ENCODE peak calls at places on chromosomes 1 and 21, in eight cellular contexts. One of them, this sample, is unnamed.

GRCh38 chr1:109148838-109149555 is 35.1 kb downstream of the ELAPOR1 start:
- DNase-seq in transverse colon: no peak
- DNase-seq in right lobe of liver: no peak
- DNase-seq in tibial nerve: no peak
- DNase-seq in HCT116: no peak
- DNase-seq in GM23248: peak; percentile 34
- DNase-seq in fibroblast of lung: no peak
- DNase-seq in sigmoid colon: no peak
- DNase-seq in this sample: no peak

GRCh38 chr21:37098756-37099155 is 25.7 kb downstream of the TTC3 start:
- DNase-seq in transverse colon: no peak
- DNase-seq in right lobe of liver: no peak
- DNase-seq in tibial nerve: no peak
- DNase-seq in HCT116: no peak
- DNase-seq in GM23248: no peak
- DNase-seq in fibroblast of lung: no peak
- DNase-seq in sigmoid colon: no peak
- DNase-seq in this sample: no peak

GRCh38 chr21:42496839-42497202 is 797 bp upstream of the RSPH1 start:
- DNase-seq in transverse colon: no peak
- DNase-seq in right lobe of liver: no peak
- DNase-seq in tibial nerve: no peak
- DNase-seq in HCT116: no peak
- DNase-seq in GM23248: peak; percentile 26
- DNase-seq in fibroblast of lung: peak; percentile 11
- DNase-seq in sigmoid colon: peak; percentile 77
- DNase-seq in this sample: no peak

GRCh38 chr1:99855914-99856450 is 5.8 kb downstream of the AGL start:
- DNase-seq in transverse colon: no peak
- DNase-seq in right lobe of liver: no peak
- DNase-seq in tibial nerve: no peak
- DNase-seq in HCT116: no peak
- DNase-seq in GM23248: peak; percentile 44
- DNase-seq in fibroblast of lung: no peak
- DNase-seq in sigmoid colon: no peak
- DNase-seq in this sample: no peak

GRCh38 chr21:42737969-42738590 is 84.7 kb downstream of the PDE9A start:
- DNase-seq in transverse colon: peak; percentile 78
- DNase-seq in right lobe of liver: peak; percentile 88
- DNase-seq in tibial nerve: no peak
- DNase-seq in HCT116: no peak
- DNase-seq in GM23248: no peak
- DNase-seq in fibroblast of lung: peak; percentile 45
- DNase-seq in sigmoid colon: peak; percentile 88
- DNase-seq in this sample: no peak

GRCh38 chr1:178037510-178038253 is 56.2 kb upstream of the RASAL2 start:
- DNase-seq in transverse colon: peak; percentile 88
- DNase-seq in right lobe of liver: peak; percentile 94
- DNase-seq in tibial nerve: peak; percentile 44
- DNase-seq in HCT116: peak; percentile 40
- DNase-seq in GM23248: peak; percentile 92
- DNase-seq in fibroblast of lung: peak; percentile 81
- DNase-seq in sigmoid colon: peak; percentile 92
- DNase-seq in this sample: peak; percentile 56

GRCh38 chr1:226952121-226952441 is 12.0 kb downstream of the COQ8A start:
- DNase-seq in transverse colon: no peak
- DNase-seq in right lobe of liver: no peak
- DNase-seq in tibial nerve: no peak
- DNase-seq in HCT116: no peak
- DNase-seq in GM23248: no peak
- DNase-seq in fibroblast of lung: no peak
- DNase-seq in sigmoid colon: no peak
- DNase-seq in this sample: no peak

GRCh38 chr1:43933386-43934278 is at the start of gene ARTN:
- DNase-seq in transverse colon: peak; percentile 63
- DNase-seq in right lobe of liver: peak; percentile 43
- DNase-seq in tibial nerve: no peak
- DNase-seq in HCT116: no peak
- DNase-seq in GM23248: peak; percentile 66
- DNase-seq in fibroblast of lung: no peak
- DNase-seq in sigmoid colon: no peak
- DNase-seq in this sample: no peak

GRCh38 chr1:205472737-205473565 is 17.1 kb upstream of the BLACAT1 start:
- DNase-seq in transverse colon: no peak
- DNase-seq in right lobe of liver: no peak
- DNase-seq in tibial nerve: no peak
- DNase-seq in HCT116: no peak
- DNase-seq in GM23248: no peak
- DNase-seq in fibroblast of lung: no peak
- DNase-seq in sigmoid colon: no peak
- DNase-seq in this sample: no peak

GRCh38 chr1:41493117-41493536 is 8.6 kb upstream of the EDN2 start:
- DNase-seq in transverse colon: no peak
- DNase-seq in right lobe of liver: no peak
- DNase-seq in tibial nerve: no peak
- DNase-seq in HCT116: peak; percentile 59
- DNase-seq in GM23248: peak; percentile 94
- DNase-seq in fibroblast of lung: peak; percentile 95
- DNase-seq in sigmoid colon: no peak
- DNase-seq in this sample: peak; percentile 93

GRCh38 chr1:24415910-24416665 is 486 bp downstream of the NIPAL3 start:
- DNase-seq in transverse colon: no peak
- DNase-seq in right lobe of liver: no peak
- DNase-seq in tibial nerve: no peak
- DNase-seq in HCT116: no peak
- DNase-seq in GM23248: peak; percentile 60
- DNase-seq in fibroblast of lung: no peak
- DNase-seq in sigmoid colon: no peak
- DNase-seq in this sample: no peak

GRCh38 chr1:109975718-109976117 is 8.8 kb upstream of the AHCYL1 start:
- DNase-seq in transverse colon: no peak
- DNase-seq in right lobe of liver: no peak
- DNase-seq in tibial nerve: no peak
- DNase-seq in HCT116: no peak
- DNase-seq in GM23248: peak; percentile 87
- DNase-seq in fibroblast of lung: peak; percentile 86
- DNase-seq in sigmoid colon: no peak
- DNase-seq in this sample: peak; percentile 56

GRCh38 chr1:10969267-10969970 is 43.0 kb upstream of the TARDBP start:
- DNase-seq in transverse colon: no peak
- DNase-seq in right lobe of liver: no peak
- DNase-seq in tibial nerve: no peak
- DNase-seq in HCT116: no peak
- DNase-seq in GM23248: no peak
- DNase-seq in fibroblast of lung: no peak
- DNase-seq in sigmoid colon: no peak
- DNase-seq in this sample: no peak

GRCh38 chr1:12052997-12053686 is 10.0 kb upstream of the TNFRSF8 start:
- DNase-seq in transverse colon: no peak
- DNase-seq in right lobe of liver: no peak
- DNase-seq in tibial nerve: no peak
- DNase-seq in HCT116: no peak
- DNase-seq in GM23248: no peak
- DNase-seq in fibroblast of lung: no peak
- DNase-seq in sigmoid colon: peak; percentile 80
- DNase-seq in this sample: no peak

GRCh38 chr1:177966199-177966598 is 3.7 kb downstream of the SEC16B start:
- DNase-seq in transverse colon: no peak
- DNase-seq in right lobe of liver: no peak
- DNase-seq in tibial nerve: no peak
- DNase-seq in HCT116: no peak
- DNase-seq in GM23248: peak; percentile 40
- DNase-seq in fibroblast of lung: no peak
- DNase-seq in sigmoid colon: no peak
- DNase-seq in this sample: no peak

GRCh38 chr1:92301021-92301420 is 2.2 kb downstream of the RPAP2 start:
- DNase-seq in transverse colon: no peak
- DNase-seq in right lobe of liver: no peak
- DNase-seq in tibial nerve: no peak
- DNase-seq in HCT116: no peak
- DNase-seq in GM23248: no peak
- DNase-seq in fibroblast of lung: no peak
- DNase-seq in sigmoid colon: no peak
- DNase-seq in this sample: no peak

GRCh38 chr1:96764469-96764868 is 42.9 kb downstream of the PTBP2 start:
- DNase-seq in transverse colon: no peak
- DNase-seq in right lobe of liver: no peak
- DNase-seq in tibial nerve: no peak
- DNase-seq in HCT116: no peak
- DNase-seq in GM23248: peak; percentile 8
- DNase-seq in fibroblast of lung: peak; percentile 7
- DNase-seq in sigmoid colon: no peak
- DNase-seq in this sample: no peak

DNA sequence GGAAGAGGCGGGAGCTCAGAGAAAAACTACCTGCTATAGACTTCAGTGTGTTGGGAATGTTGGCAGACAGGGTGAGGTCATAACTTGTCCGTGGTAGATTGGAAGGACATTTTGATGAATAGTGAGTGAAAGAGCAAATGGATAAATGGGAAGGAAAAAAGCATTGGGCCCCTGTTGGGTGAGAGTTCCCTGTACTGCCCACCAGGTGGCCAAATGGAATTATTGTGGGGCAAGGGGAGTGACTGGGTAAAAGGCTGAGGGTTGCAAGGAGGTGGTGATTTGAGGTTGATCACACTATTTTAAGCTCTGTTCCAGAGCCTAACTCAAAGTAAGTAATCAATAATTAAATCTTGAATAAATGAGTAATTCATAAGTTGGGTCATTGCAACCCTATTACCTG is 60.4 kb downstream of the MRPS6 start:
- DNase-seq in transverse colon: no peak
- DNase-seq in right lobe of liver: no peak
- DNase-seq in tibial nerve: no peak
- DNase-seq in HCT116: no peak
- DNase-seq in GM23248: no peak
- DNase-seq in fibroblast of lung: no peak
- DNase-seq in sigmoid colon: no peak
- DNase-seq in this sample: no peak
- H3K9me3 ChIP-seq in transverse colon: no peaks in the 10 kb centered on the region
- H3K9me3 ChIP-seq in right lobe of liver: no peaks in the 10 kb centered on the region
- H3K9me3 ChIP-seq in tibial nerve: no peaks in the 10 kb centered on the region
- H3K9me3 ChIP-seq in HCT116: no peaks in the 10 kb centered on the region
- H3K9me3 ChIP-seq in GM23248: no peaks in the 10 kb centered on the region
- H3K9me3 ChIP-seq in fibroblast of lung: no peaks in the 10 kb centered on the region
- H3K9me3 ChIP-seq in sigmoid colon: no peaks in the 10 kb centered on the region
- H3K9me3 ChIP-seq in this sample: no peaks in the 10 kb centered on the region

GRCh38 chr1:245153081-245153644 is 1.6 kb upstream of the KIF26B start:
- DNase-seq in transverse colon: peak; percentile 47
- DNase-seq in right lobe of liver: peak; percentile 44
- DNase-seq in tibial nerve: peak; percentile 47
- DNase-seq in HCT116: peak; percentile 60
- DNase-seq in GM23248: peak; percentile 85
- DNase-seq in fibroblast of lung: peak; percentile 79
- DNase-seq in sigmoid colon: no peak
- DNase-seq in this sample: peak; percentile 69

GRCh38 chr1:245156041-245156735 is 1.4 kb downstream of the KIF26B start:
- DNase-seq in transverse colon: peak; percentile 84
- DNase-seq in right lobe of liver: peak; percentile 90
- DNase-seq in tibial nerve: peak; percentile 50
- DNase-seq in HCT116: peak; percentile 52
- DNase-seq in GM23248: peak; percentile 95
- DNase-seq in fibroblast of lung: peak; percentile 69
- DNase-seq in sigmoid colon: peak; percentile 88
- DNase-seq in this sample: peak; percentile 87

GRCh38 chr1:245155186-245156040 is 628 bp downstream of the KIF26B start:
- DNase-seq in transverse colon: no peak
- DNase-seq in right lobe of liver: no peak
- DNase-seq in tibial nerve: no peak
- DNase-seq in HCT116: no peak
- DNase-seq in GM23248: peak; percentile 64
- DNase-seq in fibroblast of lung: peak; percentile 30
- DNase-seq in sigmoid colon: no peak
- DNase-seq in this sample: no peak

GRCh38 chr1:245153645-245154428 is 948 bp upstream of the KIF26B start:
- DNase-seq in transverse colon: no peak
- DNase-seq in right lobe of liver: peak; percentile 28
- DNase-seq in tibial nerve: no peak
- DNase-seq in HCT116: no peak
- DNase-seq in GM23248: peak; percentile 62
- DNase-seq in fibroblast of lung: no peak
- DNase-seq in sigmoid colon: no peak
- DNase-seq in this sample: no peak

DNA sequence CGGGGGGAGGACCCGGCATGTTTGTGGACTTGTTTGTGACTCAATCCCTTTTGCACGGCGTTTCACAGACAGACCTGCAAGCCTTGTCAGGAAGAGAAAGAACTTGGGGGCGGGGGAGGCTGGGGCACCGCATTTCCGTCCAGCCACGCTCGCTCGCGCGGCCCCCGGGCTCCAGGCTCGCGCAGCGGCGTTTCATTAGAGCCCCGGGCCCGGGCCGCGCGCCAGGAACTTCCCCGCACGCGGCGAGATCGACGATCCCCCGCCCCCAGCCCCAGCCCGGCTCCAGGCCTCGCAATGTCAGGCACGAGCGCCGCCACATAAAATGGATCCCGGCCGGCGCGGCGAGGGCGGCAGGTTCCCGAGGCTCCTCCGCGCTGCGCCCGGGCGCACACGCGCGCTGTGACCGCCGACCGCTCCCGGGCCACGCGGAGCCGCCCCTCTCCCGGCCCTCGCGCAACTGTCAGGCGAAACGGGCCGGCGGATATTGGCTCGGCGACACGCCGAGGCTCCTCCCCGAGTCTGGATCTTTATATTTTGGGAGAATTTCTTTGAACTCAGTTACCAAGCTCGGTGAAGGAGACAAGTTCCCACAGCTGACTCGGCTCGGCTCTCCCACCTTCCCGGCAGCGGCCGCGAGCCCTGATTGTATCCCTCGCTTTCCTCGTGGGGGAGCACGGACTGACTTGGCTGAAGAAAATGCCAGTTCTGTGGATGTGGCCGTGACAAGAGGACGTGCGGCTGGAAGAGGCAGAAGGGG is at the start of gene KIF26B:
- DNase-seq in transverse colon: no peak
- DNase-seq in right lobe of liver: peak; percentile 46
- DNase-seq in tibial nerve: no peak
- DNase-seq in HCT116: no peak
- DNase-seq in GM23248: peak; percentile 76
- DNase-seq in fibroblast of lung: peak; percentile 48
- DNase-seq in sigmoid colon: no peak
- DNase-seq in this sample: peak; percentile 71
- H3K27ac ChIP-seq in transverse colon: no peak within 1 kb of the TSS
- H3K27ac ChIP-seq in right lobe of liver: no peak within 1 kb of the TSS
- H3K27ac ChIP-seq in tibial nerve: no peak within 1 kb of the TSS
- H3K27ac ChIP-seq in HCT116: no peak within 1 kb of the TSS
- H3K27ac ChIP-seq in GM23248: peak within 1 kb of the TSS; percentile 35
- H3K27ac ChIP-seq in fibroblast of lung: no peak within 1 kb of the TSS
- H3K27ac ChIP-seq in sigmoid colon: peak within 1 kb of the TSS; percentile 20
- H3K27ac ChIP-seq in this sample: peak within 1 kb of the TSS; percentile 22

GRCh38 chr1:212915245-212916091 is 34.9 kb upstream of the VASH2 start:
- DNase-seq in transverse colon: no peak
- DNase-seq in right lobe of liver: no peak
- DNase-seq in tibial nerve: no peak
- DNase-seq in HCT116: no peak
- DNase-seq in GM23248: peak; percentile 10
- DNase-seq in fibroblast of lung: peak; percentile 79
- DNase-seq in sigmoid colon: peak; percentile 81
- DNase-seq in this sample: no peak
- H3K4me3 ChIP-seq in transverse colon: no peak overlapping the region
- H3K4me3 ChIP-seq in right lobe of liver: no peak overlapping the region
- H3K4me3 ChIP-seq in tibial nerve: no peak overlapping the region
- H3K4me3 ChIP-seq in HCT116: no peak overlapping the region
- H3K4me3 ChIP-seq in GM23248: no peak overlapping the region
- H3K4me3 ChIP-seq in fibroblast of lung: no peak overlapping the region
- H3K4me3 ChIP-seq in sigmoid colon: no peak overlapping the region
- H3K4me3 ChIP-seq in this sample: no peak overlapping the region

GRCh38 chr1:4267381-4268261 is 367.5 kb upstream of the C1orf174 start:
- DNase-seq in transverse colon: no peak
- DNase-seq in right lobe of liver: no peak
- DNase-seq in tibial nerve: no peak
- DNase-seq in HCT116: no peak
- DNase-seq in GM23248: no peak
- DNase-seq in fibroblast of lung: no peak
- DNase-seq in sigmoid colon: no peak
- DNase-seq in this sample: no peak
- H3K9me3 ChIP-seq in transverse colon: no peaks in the 10 kb centered on the region
- H3K9me3 ChIP-seq in right lobe of liver: no peaks in the 10 kb centered on the region
- H3K9me3 ChIP-seq in tibial nerve: no peaks in the 10 kb centered on the region
- H3K9me3 ChIP-seq in HCT116: no peaks in the 10 kb centered on the region
- H3K9me3 ChIP-seq in GM23248: no peaks in the 10 kb centered on the region
- H3K9me3 ChIP-seq in fibroblast of lung: no peaks in the 10 kb centered on the region
- H3K9me3 ChIP-seq in sigmoid colon: no peaks in the 10 kb centered on the region
- H3K9me3 ChIP-seq in this sample: peaks cover 3% of the 10 kb centered on the region

This sample was measured in SJSA1.